ENCODE peak calls at places on chromosomes 12 and 14, in nine cellular contexts. One of them, this sample, is unnamed.

GRCh38 chr14:106372870-106373657 is 846.7 kb downstream of the TMEM121 start:
- DNase-seq in LoVo: peak; percentile 66
- DNase-seq in NCI-H1092 treated with DMSO at 0.1 percent for 48 hours: peak; percentile 41
- DNase-seq in GM12892: peak; percentile 61
- DNase-seq in stimulated activated CD8-positive, alpha-beta memory T cell treated with anti-CD3 and anti-CD28 coated beads, Interleukin-15, amount 100 ng/mL, for 24 hours: peak; percentile 45
- DNase-seq in RCC 7860: no peak
- DNase-seq in SK-N-DZ: peak; percentile 25
- DNase-seq in NCI-H1694: peak; percentile 51
- DNase-seq in spleen: peak; percentile 94
- DNase-seq in this sample: no peak

GRCh38 chr12:78928200-78929074 is 63.9 kb downstream of the SYT1 start:
- DNase-seq in SK-N-DZ: no peak
- DNase-seq in GM12892: no peak
- DNase-seq in RCC 7860: peak; percentile 79
- DNase-seq in spleen: no peak
- DNase-seq in LoVo: peak; percentile 17
- DNase-seq in stimulated activated CD8-positive, alpha-beta memory T cell treated with anti-CD3 and anti-CD28 coated beads, Interleukin-15, amount 100 ng/mL, for 24 hours: no peak
- DNase-seq in NCI-H1092 treated with DMSO at 0.1 percent for 48 hours: no peak
- DNase-seq in NCI-H1694: no peak
- DNase-seq in this sample: peak; percentile 93

GRCh38 chr14:90093942-90094595 is 32.3 kb downstream of the KCNK13 start:
- DNase-seq in LoVo: no peak
- DNase-seq in NCI-H1092 treated with DMSO at 0.1 percent for 48 hours: peak; percentile 33
- DNase-seq in stimulated activated CD8-positive, alpha-beta memory T cell treated with anti-CD3 and anti-CD28 coated beads, Interleukin-15, amount 100 ng/mL, for 24 hours: no peak
- DNase-seq in GM12892: no peak
- DNase-seq in NCI-H1694: no peak
- DNase-seq in spleen: no peak
- DNase-seq in RCC 7860: no peak
- DNase-seq in SK-N-DZ: no peak
- DNase-seq in this sample: peak; percentile 20

GRCh38 chr12:4117386-4118016 is 156.1 kb upstream of the CCND2 start:
- DNase-seq in stimulated activated CD8-positive, alpha-beta memory T cell treated with anti-CD3 and anti-CD28 coated beads, Interleukin-15, amount 100 ng/mL, for 24 hours: no peak
- DNase-seq in GM12892: no peak
- DNase-seq in spleen: no peak
- DNase-seq in RCC 7860: no peak
- DNase-seq in NCI-H1092 treated with DMSO at 0.1 percent for 48 hours: no peak
- DNase-seq in NCI-H1694: no peak
- DNase-seq in SK-N-DZ: no peak
- DNase-seq in LoVo: no peak
- DNase-seq in this sample: no peak

GRCh38 chr14:67221248-67221981 is 19.8 kb upstream of the PALS1 start:
- DNase-seq in NCI-H1694: no peak
- DNase-seq in spleen: no peak
- DNase-seq in RCC 7860: peak; percentile 62
- DNase-seq in SK-N-DZ: no peak
- DNase-seq in LoVo: peak; percentile 47
- DNase-seq in GM12892: no peak
- DNase-seq in NCI-H1092 treated with DMSO at 0.1 percent for 48 hours: no peak
- DNase-seq in stimulated activated CD8-positive, alpha-beta memory T cell treated with anti-CD3 and anti-CD28 coated beads, Interleukin-15, amount 100 ng/mL, for 24 hours: no peak
- DNase-seq in this sample: peak; percentile 89

GRCh38 chr12:105420046-105420445 is 89.6 kb downstream of the C12orf75 start:
- DNase-seq in RCC 7860: no peak
- DNase-seq in NCI-H1694: no peak
- DNase-seq in NCI-H1092 treated with DMSO at 0.1 percent for 48 hours: no peak
- DNase-seq in SK-N-DZ: no peak
- DNase-seq in LoVo: no peak
- DNase-seq in GM12892: no peak
- DNase-seq in stimulated activated CD8-positive, alpha-beta memory T cell treated with anti-CD3 and anti-CD28 coated beads, Interleukin-15, amount 100 ng/mL, for 24 hours: no peak
- DNase-seq in spleen: no peak
- DNase-seq in this sample: no peak

GRCh38 chr12:71071466-71072097 is 86.2 kb downstream of the TSPAN8 start:
- DNase-seq in NCI-H1092 treated with DMSO at 0.1 percent for 48 hours: no peak
- DNase-seq in RCC 7860: no peak
- DNase-seq in spleen: no peak
- DNase-seq in NCI-H1694: no peak
- DNase-seq in GM12892: no peak
- DNase-seq in SK-N-DZ: no peak
- DNase-seq in LoVo: no peak
- DNase-seq in stimulated activated CD8-positive, alpha-beta memory T cell treated with anti-CD3 and anti-CD28 coated beads, Interleukin-15, amount 100 ng/mL, for 24 hours: no peak
- DNase-seq in this sample: no peak

GRCh38 chr14:100573757-100574641 is 13.2 kb downstream of the BEGAIN start:
- DNase-seq in NCI-H1092 treated with DMSO at 0.1 percent for 48 hours: no peak
- DNase-seq in stimulated activated CD8-positive, alpha-beta memory T cell treated with anti-CD3 and anti-CD28 coated beads, Interleukin-15, amount 100 ng/mL, for 24 hours: no peak
- DNase-seq in RCC 7860: no peak
- DNase-seq in spleen: no peak
- DNase-seq in NCI-H1694: no peak
- DNase-seq in SK-N-DZ: no peak
- DNase-seq in GM12892: no peak
- DNase-seq in LoVo: no peak
- DNase-seq in this sample: no peak

GRCh38 chr12:47838286-47838931 is 18.7 kb upstream of the HDAC7 start:
- DNase-seq in spleen: no peak
- DNase-seq in stimulated activated CD8-positive, alpha-beta memory T cell treated with anti-CD3 and anti-CD28 coated beads, Interleukin-15, amount 100 ng/mL, for 24 hours: no peak
- DNase-seq in NCI-H1092 treated with DMSO at 0.1 percent for 48 hours: peak; percentile 16
- DNase-seq in RCC 7860: no peak
- DNase-seq in GM12892: no peak
- DNase-seq in NCI-H1694: peak; percentile 2
- DNase-seq in LoVo: peak; percentile 28
- DNase-seq in SK-N-DZ: peak; percentile 47
- DNase-seq in this sample: no peak

GRCh38 chr14:70358631-70359030 is 852 bp downstream of the COX16 start:
- DNase-seq in SK-N-DZ: no peak
- DNase-seq in spleen: no peak
- DNase-seq in GM12892: no peak
- DNase-seq in NCI-H1694: no peak
- DNase-seq in LoVo: no peak
- DNase-seq in stimulated activated CD8-positive, alpha-beta memory T cell treated with anti-CD3 and anti-CD28 coated beads, Interleukin-15, amount 100 ng/mL, for 24 hours: no peak
- DNase-seq in NCI-H1092 treated with DMSO at 0.1 percent for 48 hours: no peak
- DNase-seq in RCC 7860: no peak
- DNase-seq in this sample: peak; percentile 5

GRCh38 chr14:62673014-62673727 is 372.1 kb downstream of the KCNH5 start:
- DNase-seq in GM12892: no peak
- DNase-seq in SK-N-DZ: no peak
- DNase-seq in NCI-H1092 treated with DMSO at 0.1 percent for 48 hours: no peak
- DNase-seq in spleen: no peak
- DNase-seq in RCC 7860: no peak
- DNase-seq in NCI-H1694: no peak
- DNase-seq in LoVo: no peak
- DNase-seq in stimulated activated CD8-positive, alpha-beta memory T cell treated with anti-CD3 and anti-CD28 coated beads, Interleukin-15, amount 100 ng/mL, for 24 hours: no peak
- DNase-seq in this sample: no peak

GRCh38 chr14:51697848-51698247 is 46.1 kb downstream of the FRMD6 start:
- DNase-seq in LoVo: no peak
- DNase-seq in RCC 7860: no peak
- DNase-seq in stimulated activated CD8-positive, alpha-beta memory T cell treated with anti-CD3 and anti-CD28 coated beads, Interleukin-15, amount 100 ng/mL, for 24 hours: no peak
- DNase-seq in NCI-H1092 treated with DMSO at 0.1 percent for 48 hours: no peak
- DNase-seq in NCI-H1694: no peak
- DNase-seq in spleen: no peak
- DNase-seq in SK-N-DZ: no peak
- DNase-seq in GM12892: no peak
- DNase-seq in this sample: no peak

GRCh38 chr12:123164710-123165261 is 13.9 kb upstream of the PITPNM2 start:
- DNase-seq in LoVo: no peak
- DNase-seq in NCI-H1694: no peak
- DNase-seq in stimulated activated CD8-positive, alpha-beta memory T cell treated with anti-CD3 and anti-CD28 coated beads, Interleukin-15, amount 100 ng/mL, for 24 hours: no peak
- DNase-seq in RCC 7860: peak; percentile 22
- DNase-seq in NCI-H1092 treated with DMSO at 0.1 percent for 48 hours: no peak
- DNase-seq in spleen: no peak
- DNase-seq in GM12892: no peak
- DNase-seq in SK-N-DZ: no peak
- DNase-seq in this sample: no peak